ENCODE peak calls at places on chromosome 3, in ten cellular contexts. A, H, N, M, D, J, E, I, Z and F are unnamed samples.

GRCh38 chr3:28859897-28860296 is 421.0 kb upstream of the RBMS3 start:
- DNase-seq in A (no peak), H (no peak), N (no peak), M (no peak), D (no peak), J (no peak), E (no peak), I (no peak), Z (no peak), F (no peak)

GRCh38 chr3:173529062-173529711 is 131.6 kb downstream of the NLGN1 start:
- DNase-seq in A (no peak), H (no peak), N (no peak), M (no peak), D (no peak), J (peak), E (no peak), I (no peak), Z (peak), F (no peak)

GRCh38 chr3:172980849-172981248 is 160.2 kb downstream of the SPATA16 start:
- DNase-seq in A (no peak), H (no peak), N (no peak), M (no peak), D (no peak), J (peak), E (no peak), I (no peak), Z (no peak), F (no peak)

GRCh38 chr3:42601898-42602581 is 1.6 kb downstream of the NKTR start:
- DNase-seq in A (no peak), H (no peak), N (no peak), M (no peak), D (no peak), J (no peak), E (no peak), I (no peak), Z (no peak), F (no peak)

GRCh38 chr3:107525101-107525953 is 2.6 kb downstream of the BBX start:
- DNase-seq in A (peak), H (no peak), N (no peak), M (peak), D (peak), J (peak), E (no peak), I (no peak), Z (peak), F (peak)

GRCh38 chr3:73419179-73419803 is 205.4 kb downstream of the PDZRN3 start:
- DNase-seq in A (no peak), H (no peak), N (no peak), M (no peak), D (no peak), J (peak), E (no peak), I (no peak), Z (no peak), F (no peak)

GRCh38 chr3:24846286-24846860 is 351.7 kb upstream of the THRB start:
- DNase-seq in A (no peak), H (no peak), N (no peak), M (no peak), D (no peak), J (no peak), E (no peak), I (no peak), Z (peak), F (no peak)

GRCh38 chr3:131804565-131805133 is 230.2 kb downstream of the CPNE4 start:
- DNase-seq in A (no peak), H (no peak), N (no peak), M (peak), D (no peak), J (no peak), E (no peak), I (no peak), Z (no peak), F (no peak)

GRCh38 chr3:171132873-171133272 is 106.4 kb upstream of the SLC2A2 start:
- DNase-seq in A (no peak), H (no peak), N (no peak), M (no peak), D (no peak), J (peak), E (no peak), I (peak), Z (no peak), F (no peak)

GRCh38 chr3:117131259-117131658 is 421.7 kb downstream of the TUSC7 start:
- DNase-seq in A (no peak), H (no peak), N (no peak), M (no peak), D (no peak), J (no peak), E (no peak), I (no peak), Z (no peak), F (no peak)

GRCh38 chr3:139940622-139941021 is 5.6 kb downstream of the CLSTN2 start:
- DNase-seq in A (no peak), H (no peak), N (no peak), M (no peak), D (no peak), J (no peak), E (no peak), I (no peak), Z (no peak), F (no peak)

GRCh38 chr3:196666001-196666867 is 26.7 kb downstream of the NRROS start:
- DNase-seq in A (no peak), H (no peak), N (peak), M (no peak), D (no peak), J (peak), E (peak), I (no peak), Z (peak), F (no peak)

GRCh38 chr3:50623840-50624474 is 7.0 kb downstream of the MAPKAPK3 start:
- DNase-seq in A (no peak), H (peak), N (no peak), M (no peak), D (no peak), J (no peak), E (no peak), I (no peak), Z (no peak), F (no peak)

GRCh38 chr3:168049366-168049974 is 46.3 kb downstream of the GOLIM4 start:
- DNase-seq in A (no peak), H (no peak), N (no peak), M (no peak), D (no peak), J (peak), E (no peak), I (no peak), Z (no peak), F (peak)

GRCh38 chr3:51156147-51156546 is 228.9 kb upstream of the MANF start:
- DNase-seq in A (no peak), H (no peak), N (no peak), M (no peak), D (no peak), J (no peak), E (no peak), I (no peak), Z (no peak), F (no peak)

GRCh38 chr3:117252208-117252607 is 542.6 kb downstream of the TUSC7 start:
- DNase-seq in A (no peak), H (no peak), N (no peak), M (no peak), D (no peak), J (peak), E (no peak), I (no peak), Z (no peak), F (no peak)

GRCh38 chr3:163971861-163972260 is 1106.4 kb downstream of the SI start:
- DNase-seq in A (no peak), H (no peak), N (no peak), M (no peak), D (no peak), J (peak), E (no peak), I (no peak), Z (no peak), F (no peak)

GRCh38 chr3:142243134-142243533 is 17.7 kb upstream of the GK5 start:
- DNase-seq in A (no peak), H (no peak), N (peak), M (no peak), D (no peak), J (no peak), E (no peak), I (no peak), Z (peak), F (no peak)

GRCh38 chr3:142866841-142867631 is 21.8 kb downstream of the PCOLCE2 start:
- DNase-seq in A (no peak), H (no peak), N (peak), M (peak), D (no peak), J (peak), E (peak), I (no peak), Z (no peak), F (no peak)

GRCh38 chr3:127067116-127067910 is 84.4 kb downstream of the PLXNA1 start:
- DNase-seq in A (no peak), H (no peak), N (peak), M (no peak), D (no peak), J (no peak), E (no peak), I (no peak), Z (no peak), F (no peak)

GRCh38 chr3:152430223-152431002 is 161.7 kb downstream of the MBNL1 start:
- DNase-seq in A (no peak), H (no peak), N (no peak), M (no peak), D (no peak), J (no peak), E (no peak), I (no peak), Z (peak), F (no peak)

GRCh38 chr3:63559884-63560283 is 92.6 kb upstream of the SNTN start:
- DNase-seq in A (no peak), H (no peak), N (no peak), M (no peak), D (no peak), J (no peak), E (no peak), I (no peak), Z (no peak), F (no peak)

GRCh38 chr3:184167786-184168185 is 6.9 kb upstream of the AP2M1 start:
- DNase-seq in A (no peak), H (no peak), N (no peak), M (no peak), D (no peak), J (no peak), E (no peak), I (no peak), Z (no peak), F (no peak)

GRCh38 chr3:49454898-49455681 is 15.0 kb upstream of the DAG1 start:
- DNase-seq in A (no peak), H (no peak), N (no peak), M (no peak), D (no peak), J (no peak), E (no peak), I (no peak), Z (no peak), F (no peak)

GRCh38 chr3:195071011-195071728 is 199.8 kb downstream of the XXYLT1 start:
- DNase-seq in A (no peak), H (no peak), N (no peak), M (no peak), D (peak), J (no peak), E (no peak), I (no peak), Z (no peak), F (no peak)

GRCh38 chr3:141412087-141412935 is 44.0 kb downstream of the ZBTB38 start:
- DNase-seq in A (no peak), H (no peak), N (peak), M (peak), D (no peak), J (peak), E (no peak), I (no peak), Z (no peak), F (peak)

GRCh38 chr3:61924991-61925390 is 363.6 kb downstream of the PTPRG start:
- DNase-seq in A (no peak), H (no peak), N (no peak), M (no peak), D (no peak), J (no peak), E (no peak), I (no peak), Z (no peak), F (no peak)

GRCh38 chr3:100993309-100993708 is at the start of gene ABI3BP:
- DNase-seq in A (no peak), H (no peak), N (no peak), M (peak), D (peak), J (peak), E (no peak), I (no peak), Z (no peak), F (no peak)

GRCh38 chr3:130671545-130671944 is 75.1 kb downstream of the PIK3R4 start:
- DNase-seq in A (no peak), H (no peak), N (no peak), M (no peak), D (no peak), J (no peak), E (no peak), I (no peak), Z (no peak), F (no peak)

GRCh38 chr3:169390741-169391300 is 272.7 kb downstream of the MECOM start:
- DNase-seq in A (no peak), H (no peak), N (no peak), M (no peak), D (no peak), J (no peak), E (peak), I (no peak), Z (no peak), F (no peak)

GRCh38 chr3:49924683-49925082 is 4.9 kb downstream of the MON1A start:
- DNase-seq in A (no peak), H (no peak), N (no peak), M (no peak), D (no peak), J (peak), E (no peak), I (no peak), Z (no peak), F (no peak)

GRCh38 chr3:83968386-83968785 is 990.4 kb upstream of the CADM2 start:
- DNase-seq in A (no peak), H (no peak), N (no peak), M (no peak), D (no peak), J (no peak), E (no peak), I (no peak), Z (no peak), F (no peak)

GRCh38 chr3:147364771-147365170 is 41.6 kb downstream of the ZIC4 start:
- DNase-seq in A (no peak), H (no peak), N (no peak), M (no peak), D (no peak), J (no peak), E (no peak), I (no peak), Z (no peak), F (no peak)

GRCh38 chr3:4808637-4809036 is 170.6 kb upstream of the BHLHE40 start:
- DNase-seq in A (no peak), H (no peak), N (no peak), M (no peak), D (no peak), J (no peak), E (no peak), I (no peak), Z (no peak), F (no peak)